ENCODE peak calls at places on chromosomes 3 and 15, in nine cellular contexts. E is pancreas, M is fibroblast of the aortic adventitia, O is cardiac muscle cell, I is right atrium auricular region, Q is mucosa of descending colon, S is astrocyte, J is cardiac fibroblast, P is BE2C. G is an unnamed sample.

GRCh38 chr15:90559119-90559518 is 29.4 kb downstream of the CRTC3 start:
- DNase-seq in Q (no peak), P (no peak), M (no peak), O (no peak), S (no peak), J (no peak), I (no peak), E (no peak), G (no peak)

GRCh38 chr15:92807971-92808571 is 92.1 kb upstream of the CHD2 start:
- DNase-seq in P (no peak), Q (peak; percentile 59), S (no peak), I (no peak), M (no peak), J (peak; percentile 34), O (no peak), E (peak; percentile 46), G (no peak)

GRCh38 chr15:59247364-59247763 is 40.7 kb downstream of the LDHAL6B start:
- DNase-seq in P (peak; percentile 49), M (peak; percentile 87), O (peak; percentile 89), Q (no peak), I (no peak), S (peak; percentile 47), E (no peak), J (peak; percentile 84), G (no peak)

GRCh38 chr3:8651418-8652322 is 7.1 kb upstream of the SSUH2 start:
- DNase-seq in E (no peak), M (no peak), J (no peak), Q (peak; percentile 35), S (no peak), O (no peak), P (peak; percentile 34), I (no peak), G (no peak)

GRCh38 chr15:40906947-40907802 is 12.9 kb downstream of the VPS18 start:
- DNase-seq in S (peak; percentile 29), P (peak; percentile 71), E (peak; percentile 72), I (no peak), O (no peak), J (peak; percentile 53), Q (peak; percentile 83), M (no peak), G (peak; percentile 64)

GRCh38 chr15:62742409-62743171 is 300.0 kb upstream of the TPM1 start:
- DNase-seq in P (peak; percentile 67), J (peak; percentile 97), Q (no peak), E (peak; percentile 42), M (peak; percentile 98), O (peak; percentile 75), S (peak; percentile 76), I (peak; percentile 89), G (peak; percentile 40)

GRCh38 chr15:63082366-63082765 is 39.3 kb upstream of the LACTB start:
- DNase-seq in Q (no peak), J (no peak), M (no peak), O (no peak), I (no peak), E (no peak), P (no peak), S (no peak), G (no peak)

GRCh38 chr3:69671082-69671952 is 67.9 kb upstream of the MITF start:
- DNase-seq in E (no peak), J (peak; percentile 64), O (peak; percentile 68), P (peak; percentile 81), I (no peak), S (no peak), Q (no peak), M (peak; percentile 73), G (peak; percentile 24)

GRCh38 chr3:138367912-138368311 is 19.5 kb downstream of the MRAS start:
- DNase-seq in P (no peak), Q (peak; percentile 34), S (peak; percentile 29), J (peak; percentile 42), M (peak; percentile 46), I (peak; percentile 75), O (no peak), E (no peak), G (peak; percentile 59)

GRCh38 chr3:129352650-129353588 is 74.2 kb downstream of the HMCES start:
- DNase-seq in J (no peak), S (no peak), Q (no peak), I (no peak), P (no peak), O (no peak), E (no peak), M (no peak), G (no peak)

GRCh38 chr3:129349791-129350190 is 71.1 kb downstream of the HMCES start:
- DNase-seq in P (no peak), M (no peak), S (no peak), I (no peak), O (no peak), E (no peak), Q (no peak), J (no peak), G (no peak)

GRCh38 chr3:129348734-129349133 is 70.1 kb downstream of the HMCES start:
- DNase-seq in M (no peak), J (no peak), O (no peak), P (no peak), E (no peak), Q (no peak), S (no peak), I (no peak), G (no peak)

GRCh38 chr3:129353589-129353941 is 74.9 kb downstream of the EFCAB12 start:
- DNase-seq in I (no peak), Q (no peak), E (no peak), S (no peak), J (no peak), P (no peak), M (no peak), O (no peak), G (no peak)

GRCh38 chr3:129352045-129352444 is 73.4 kb downstream of the HMCES start:
- DNase-seq in J (no peak), P (no peak), Q (no peak), O (no peak), M (no peak), E (no peak), I (no peak), S (no peak), G (no peak)
- TF ChIP-seq CTCF in J (peak; percentile 18), P (peak; percentile 25), Q (no peak), O (peak; percentile 19), M (no peak), E (peak; percentile 8), I (no peak), S (peak; percentile 14), G (no peak)

GRCh38 chr3:191253089-191253799 is 54.2 kb downstream of the OSTN start:
- DNase-seq in J (no peak), Q (no peak), S (no peak), M (no peak), I (no peak), O (no peak), P (no peak), E (no peak), G (no peak)
- H3K4me3 ChIP-seq in J (no peak overlapping the region), Q (no peak overlapping the region), S (no peak overlapping the region), M (no peak overlapping the region), I (no peak overlapping the region), O (no peak overlapping the region), P (no peak overlapping the region), E (no peak overlapping the region), G (no peak overlapping the region)

GRCh38 chr3:193132923-193133463 is 108.0 kb upstream of the PLAAT1 start:
- DNase-seq in I (no peak), O (no peak), S (peak; percentile 30), J (no peak), Q (no peak), M (peak; percentile 67), P (no peak), E (no peak), G (no peak)
- TF ChIP-seq CTCF in I (no peak), O (no peak), S (no peak), J (no peak), Q (no peak), M (no peak), P (no peak), E (no peak), G (no peak)

DNA sequence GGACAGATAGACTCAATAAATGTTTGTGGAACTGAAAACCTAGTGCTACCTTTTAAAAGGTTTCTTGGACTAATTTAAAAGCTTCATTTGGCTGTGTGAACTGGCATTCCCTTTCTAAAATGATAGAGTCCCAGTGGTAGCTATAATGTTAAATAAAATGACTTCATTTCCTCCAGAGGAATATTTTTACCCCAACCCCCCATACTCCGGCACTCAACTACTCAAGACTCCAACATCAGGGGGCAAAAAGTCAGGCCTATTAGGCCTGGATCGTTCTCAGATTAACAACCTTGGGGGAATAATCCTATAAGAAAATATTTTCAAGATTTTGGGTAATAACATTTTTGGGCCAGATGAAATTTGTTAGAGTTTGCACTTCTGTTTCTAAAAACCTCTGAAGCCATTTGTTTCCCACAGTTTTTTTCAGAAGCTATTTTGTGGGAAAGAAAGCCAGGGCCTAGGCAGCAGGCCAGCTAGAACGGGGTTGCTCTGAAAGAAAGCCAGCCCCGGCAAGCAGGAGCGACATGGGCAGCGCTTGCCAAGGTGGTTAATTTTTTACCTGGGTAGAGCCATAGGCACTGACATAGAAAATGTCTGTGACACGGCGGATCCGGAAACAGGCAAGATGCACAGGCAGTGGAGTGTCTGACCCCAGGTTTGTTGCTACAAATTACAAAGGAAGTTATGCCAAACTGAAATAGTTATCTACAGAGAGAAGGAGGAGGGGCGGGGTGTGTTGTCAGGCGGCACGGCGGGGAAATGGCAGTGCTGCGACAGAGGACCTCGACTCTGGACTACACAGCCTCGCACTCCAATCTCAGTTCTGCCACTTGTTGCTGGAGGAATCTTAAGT is 84.6 kb downstream of the MAGI1 start:
- DNase-seq in Q (peak; percentile 76), I (no peak), J (peak; percentile 39), E (peak; percentile 90), P (no peak), O (no peak), M (peak; percentile 42), S (peak; percentile 38), G (peak; percentile 33)
- H3K4me3 ChIP-seq in Q (no peak overlapping the region), I (no peak overlapping the region), J (no peak overlapping the region), E (peak overlapping the region; percentile 28), P (no peak overlapping the region), O (no peak overlapping the region), M (no peak overlapping the region), S (peak overlapping the region; percentile 8), G (peak overlapping the region; percentile 52)

GRCh38 chr3:104849070-104849469 is 517.6 kb upstream of the ALCAM start:
- DNase-seq in M (no peak), J (no peak), O (no peak), S (no peak), I (no peak), Q (no peak), P (no peak), E (no peak), G (no peak)

DNA sequence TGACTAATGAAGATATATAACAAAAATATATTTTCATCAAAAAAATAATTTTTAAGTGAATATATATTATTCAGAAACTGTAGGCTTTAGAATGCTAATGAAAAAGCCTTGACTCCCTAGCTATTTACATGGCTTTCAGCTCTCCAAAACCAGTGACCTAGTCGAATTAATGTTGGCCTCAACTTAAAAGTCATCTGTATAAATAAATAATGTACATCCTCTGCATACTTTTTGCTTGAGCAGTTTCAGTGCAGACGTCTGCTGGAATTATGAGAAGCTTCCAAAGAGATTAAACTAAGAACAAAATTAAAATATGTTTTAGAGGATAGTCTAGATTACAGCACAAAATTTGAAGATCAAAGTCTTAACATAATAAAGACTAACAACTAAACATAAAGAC is 520.4 kb upstream of the ALCAM start:
- DNase-seq in O (no peak), S (peak; percentile 54), M (peak; percentile 53), I (no peak), Q (no peak), E (no peak), P (no peak), J (no peak), G (no peak)
- TF ChIP-seq CTCF in O (no peak), S (no peak), M (no peak), I (no peak), Q (no peak), E (no peak), P (no peak), J (no peak), G (no peak)

GRCh38 chr15:70259030-70259424 is 161.3 kb upstream of the TLE3 start:
- DNase-seq in P (peak; percentile 81), M (peak; percentile 31), Q (peak; percentile 55), I (peak; percentile 80), J (peak; percentile 73), O (peak; percentile 74), S (peak; percentile 51), E (peak; percentile 84), G (peak; percentile 60)
- H3K4me3 ChIP-seq in P (no peak overlapping the region), M (no peak overlapping the region), Q (no peak overlapping the region), I (no peak overlapping the region), J (no peak overlapping the region), O (no peak overlapping the region), S (no peak overlapping the region), E (no peak overlapping the region), G (no peak overlapping the region)

G was measured in left ventricle myocardium inferior.